ENCODE peak calls at places on chromosomes 16 and 17, in four cellular contexts. V, Q, X and A are unnamed samples.

GRCh38 chr17:48254896-48255295 is 147.3 kb downstream of the SNX11 start:
- DNase-seq in V (no peak), Q (no peak), X (no peak), A (peak; percentile 26)

GRCh38 chr16:9901-10665 is 43.3 kb downstream of the POLR3K start:
- DNase-seq in V (no peak), Q (no peak), X (no peak), A (no peak)

GRCh38 chr16:86901483-86901882 is 323.1 kb downstream of the FOXL1 start:
- DNase-seq in V (peak; percentile 72), Q (no peak), X (no peak), A (no peak)

GRCh38 chr16:2464333-2464732 is 4.4 kb downstream of the TEDC2 start:
- DNase-seq in V (no peak), Q (no peak), X (no peak), A (no peak)

GRCh38 chr16:29994613-29995329 is 646 bp downstream of the HIRIP3 start:
- DNase-seq in V (peak; percentile 66), Q (no peak), X (no peak), A (peak; percentile 81)

GRCh38 chr16:30948956-30949654 is at the start of gene ORAI3:
- DNase-seq in V (peak; percentile 44), Q (no peak), X (no peak), A (peak; percentile 71)

GRCh38 chr17:55354010-55354409 is 67.6 kb downstream of the MMD start:
- DNase-seq in V (no peak), Q (no peak), X (no peak), A (no peak)

GRCh38 chr16:30051518-30051917 is 14.0 kb upstream of the ALDOA start:
- DNase-seq in V (peak; percentile 70), Q (no peak), X (no peak), A (no peak)

GRCh38 chr16:24568392-24568791 is 29.0 kb downstream of the RBBP6 start:
- DNase-seq in V (peak; percentile 43), Q (no peak), X (no peak), A (no peak)

GRCh38 chr17:52041123-52041617 is 117.3 kb downstream of the CA10 start:
- DNase-seq in V (no peak), Q (no peak), X (no peak), A (no peak)

GRCh38 chr16:53829186-53829747 is 125.3 kb downstream of the FTO start:
- DNase-seq in V (peak; percentile 71), Q (no peak), X (no peak), A (no peak)

GRCh38 chr17:31004160-31004559 is 33.3 kb downstream of the RNF135 start:
- DNase-seq in V (no peak), Q (no peak), X (no peak), A (no peak)

GRCh38 chr16:57452021-57452420 is 4.7 kb downstream of the COQ9 start:
- DNase-seq in V (no peak), Q (no peak), X (no peak), A (no peak)

GRCh38 chr17:46197526-46197925 is 4.3 kb upstream of the KANSL1 start:
- DNase-seq in V (no peak), Q (no peak), X (no peak), A (no peak)

GRCh38 chr16:50685456-50686058 is 4.4 kb upstream of the SNX20 start:
- DNase-seq in V (no peak), Q (no peak), X (no peak), A (no peak)

GRCh38 chr16:69285240-69285639 is 25.9 kb upstream of the VPS4A start:
- DNase-seq in V (no peak), Q (no peak), X (no peak), A (no peak)

GRCh38 chr17:15507896-15508295 is 40.5 kb upstream of the CDRT4 start:
- DNase-seq in V (peak; percentile 47), Q (no peak), X (no peak), A (no peak)

GRCh38 chr17:80921159-80921558 is 70.5 kb upstream of the CHMP6 start:
- DNase-seq in V (no peak), Q (no peak), X (no peak), A (no peak)

GRCh38 chr17:31425646-31426045 is 34.2 kb downstream of the RAB11FIP4 start:
- DNase-seq in V (no peak), Q (no peak), X (no peak), A (no peak)

GRCh38 chr17:35575759-35576158 is 2.6 kb downstream of the PEX12 start:
- DNase-seq in V (no peak), Q (no peak), X (no peak), A (no peak)

GRCh38 chr16:51994597-51994996 is 552.3 kb downstream of the TOX3 start:
- DNase-seq in V (no peak), Q (no peak), X (no peak), A (no peak)

GRCh38 chr16:28951410-28951943 is 740 bp downstream of the NFATC2IP start:
- DNase-seq in V (no peak), Q (no peak), X (no peak), A (no peak)

GRCh38 chr17:8222380-8222629 is 11.9 kb upstream of the AURKB start:
- DNase-seq in V (no peak), Q (peak; percentile 27), X (no peak), A (peak; percentile 41)

GRCh38 chr17:45784583-45785372 is 658 bp downstream of the CRHR1 start:
- DNase-seq in V (no peak), Q (no peak), X (no peak), A (peak; percentile 69)

GRCh38 chr17:77530591-77530990 is 389.8 kb downstream of the SEC14L1 start:
- DNase-seq in V (no peak), Q (no peak), X (no peak), A (no peak)

GRCh38 chr17:36542755-36543154 is 2.0 kb upstream of the GGNBP2 start:
- DNase-seq in V (no peak), Q (no peak), X (no peak), A (no peak)

GRCh38 chr16:2026461-2027023 is at the start of gene NHERF2:
- DNase-seq in V (no peak), Q (no peak), X (no peak), A (peak; percentile 85)

DNA sequence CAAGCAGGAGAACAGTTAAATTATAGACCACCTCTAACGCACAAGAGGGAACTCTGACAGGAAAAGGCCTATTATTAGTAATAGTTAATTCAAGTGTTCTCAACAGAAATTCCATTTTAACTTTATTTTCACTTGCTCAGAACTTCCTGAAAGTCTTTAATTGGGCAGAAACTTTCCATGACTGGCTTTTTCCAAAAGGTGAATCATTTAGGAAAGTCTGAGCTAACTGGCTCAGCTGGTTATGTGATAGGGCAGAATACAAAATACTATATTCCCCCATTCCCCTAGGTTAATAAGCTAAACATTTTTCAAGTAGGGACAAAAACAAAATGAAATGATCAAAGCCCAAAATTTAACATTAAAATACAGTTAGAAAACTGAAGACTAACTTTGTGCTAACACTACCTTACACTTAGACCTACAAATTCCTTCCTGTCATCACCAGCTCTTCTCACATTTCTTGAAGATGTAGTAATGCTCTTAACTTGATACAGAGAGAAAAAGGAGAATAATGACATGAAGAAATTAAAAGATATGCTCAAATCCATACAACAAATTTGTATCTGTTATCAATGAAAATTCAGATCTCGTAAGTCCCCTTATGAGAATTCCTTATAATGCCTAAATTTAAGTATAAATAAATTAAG is 31.0 kb downstream of the CFDP1 start:
- DNase-seq in V (peak; percentile 75), Q (no peak), X (no peak), A (no peak)
- TF ChIP-seq CHD1 in V (no peak), Q (no peak), X (no peak), A (no peak)

DNA sequence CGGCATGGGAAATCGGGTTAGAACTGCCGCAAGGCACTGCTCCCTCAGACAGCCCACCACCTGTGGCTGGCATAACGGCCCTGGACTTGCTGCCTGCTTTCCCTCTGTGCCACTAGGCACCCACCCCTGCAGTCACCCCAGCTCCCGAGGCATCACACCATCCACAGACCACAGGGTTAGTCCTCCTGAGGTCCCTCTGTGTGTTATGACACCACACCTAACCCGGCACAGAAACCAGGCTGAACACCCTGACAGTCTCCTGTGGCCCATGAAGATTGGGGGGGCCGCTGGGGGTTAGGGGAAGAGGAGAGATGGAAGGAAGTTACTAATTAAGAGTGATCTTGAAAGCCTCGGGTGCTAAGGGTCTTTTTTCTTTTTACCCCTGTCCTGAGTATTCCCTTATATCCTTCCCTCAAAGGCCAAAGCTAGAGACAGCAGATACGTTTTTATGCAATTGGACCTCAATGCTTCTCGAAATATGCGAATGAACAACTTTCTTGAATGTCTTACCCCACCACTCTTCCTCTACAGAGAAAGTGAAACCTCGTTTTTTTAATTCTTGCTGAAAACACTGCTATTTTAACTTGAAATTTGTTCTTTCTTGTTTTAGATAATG is 7.0 kb downstream of the CYTH1 start:
- DNase-seq in V (no peak), Q (no peak), X (no peak), A (no peak)
- TF ChIP-seq CHD1 in V (no peak), Q (no peak), X (no peak), A (no peak)

DNA sequence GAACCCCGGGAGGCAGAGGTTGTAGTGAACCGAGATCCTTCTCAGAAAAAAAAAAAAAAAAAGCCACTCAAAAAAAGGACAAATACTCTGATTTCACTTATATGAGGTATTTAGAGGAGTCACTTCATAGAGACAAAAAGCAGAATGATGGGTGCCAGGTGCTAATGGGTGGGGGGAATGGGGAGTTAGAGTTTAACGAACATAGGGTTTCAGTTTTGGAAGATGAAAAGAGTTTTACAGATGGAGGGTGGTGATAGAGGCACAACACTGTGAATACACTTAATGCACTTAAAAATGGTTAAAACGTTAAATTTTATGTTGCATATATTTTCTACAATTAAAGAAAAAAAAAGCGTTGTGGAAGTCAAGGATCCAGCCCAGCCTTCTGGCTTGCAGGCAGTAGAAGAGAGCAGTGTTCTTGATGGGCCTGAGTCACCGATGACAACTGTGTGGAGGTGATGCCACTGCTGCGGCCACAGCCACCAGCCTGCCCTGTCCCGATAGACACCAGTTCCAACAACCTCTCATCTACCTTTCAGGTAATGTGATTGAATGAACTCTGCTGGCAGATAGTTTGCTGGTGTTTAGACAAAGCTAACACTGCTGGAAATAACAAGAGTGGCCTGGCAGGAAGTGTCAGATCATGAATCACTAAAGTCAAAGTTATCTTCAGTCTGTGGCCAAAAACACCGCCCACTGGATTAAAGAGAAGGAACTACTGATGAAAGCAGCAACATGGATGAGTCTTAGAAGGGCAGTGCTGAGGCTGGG is 49.9 kb upstream of the COX10 start:
- DNase-seq in V (peak; percentile 57), Q (no peak), X (no peak), A (peak; percentile 9)
- TF ChIP-seq CHD1 in V (no peak), Q (no peak), X (no peak), A (no peak)

DNA sequence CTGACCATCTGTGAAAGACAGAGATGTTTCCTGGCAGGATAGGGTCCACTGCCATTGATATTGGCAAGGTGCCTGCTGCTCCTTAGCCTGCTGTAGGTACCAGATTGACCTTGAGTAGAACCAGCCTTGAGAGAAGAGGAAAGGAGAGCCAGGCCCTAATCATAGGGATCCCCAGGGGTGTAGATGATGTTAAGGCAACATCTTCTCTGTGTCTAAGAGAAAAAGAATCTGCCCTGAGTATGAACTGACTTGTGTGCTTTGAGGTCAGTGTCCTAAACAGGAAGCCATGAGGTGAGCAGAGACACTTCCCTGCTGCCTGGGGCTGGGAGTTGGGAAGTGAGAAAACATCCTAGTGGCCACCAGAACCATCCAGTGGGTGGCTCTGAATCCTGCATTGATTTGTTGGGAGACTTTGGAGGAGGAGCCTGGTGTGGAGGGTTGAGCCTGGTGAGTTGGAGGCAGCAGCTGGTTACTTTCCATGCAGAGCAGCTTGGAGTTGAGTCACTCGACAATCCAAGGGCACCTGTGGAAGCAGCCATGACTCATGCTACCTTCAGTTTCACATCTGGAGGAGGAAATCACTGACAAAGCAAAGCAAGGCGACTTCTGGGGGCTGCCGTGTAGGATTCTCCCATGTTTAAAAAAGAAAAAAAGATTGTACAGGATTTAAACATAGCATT is 47.8 kb downstream of the BMERB1 start:
- DNase-seq in V (peak; percentile 99), Q (peak; percentile 75), X (no peak), A (peak; percentile 47)
- TF ChIP-seq CHD1 in V (no peak), Q (no peak), X (no peak), A (no peak)

GRCh38 chr17:68198931-68199836 is 48.7 kb upstream of the AMZ2 start:
- DNase-seq in V (no peak), Q (no peak), X (no peak), A (no peak)
- TF ChIP-seq CHD1 in V (no peak), Q (no peak), X (no peak), A (no peak)